ENCODE peak calls at places on chromosomes 13 and 19, in nine cellular contexts. Y is mammary epithelial cell, Z is PC-3, Q is SK-N-SH, U is mesendoderm, R is neural progenitor cell, I is astrocyte, W is H1, K is fibroblast of lung. N is an unnamed sample.

GRCh38 chr13:100382787-100383186 is 205.8 kb downstream of the GGACT start:
- DNase-seq in Z (no peak), Q (no peak), W (no peak), Y (no peak), K (peak; percentile 63), I (peak; percentile 51), U (no peak), R (no peak), N (no peak)

GRCh38 chr13:98454389-98454881 is 122.5 kb downstream of the STK24 start:
- DNase-seq in U (no peak), K (peak; percentile 89), R (no peak), Q (no peak), I (peak; percentile 88), Z (peak; percentile 34), Y (peak; percentile 35), W (no peak), N (no peak)

GRCh38 chr13:19882231-19882630 is 18.8 kb upstream of the ZMYM5 start:
- DNase-seq in K (no peak), R (no peak), Q (no peak), Y (peak; percentile 75), W (no peak), Z (no peak), U (no peak), I (no peak), N (no peak)

GRCh38 chr19:511101-511841 is 4.0 kb downstream of the TPGS1 start:
- DNase-seq in R (peak; percentile 75), Y (peak; percentile 67), I (peak; percentile 68), Z (no peak), K (peak; percentile 79), Q (no peak), W (no peak), U (peak; percentile 95), N (peak; percentile 88)

GRCh38 chr13:110949628-110950027 is 34.8 kb upstream of the ANKRD10 start:
- DNase-seq in I (no peak), Q (no peak), R (no peak), U (no peak), Y (no peak), Z (no peak), W (no peak), K (no peak), N (no peak)

GRCh38 chr19:41548954-41549688 is 26.8 kb upstream of the CEACAM21 start:
- DNase-seq in U (peak; percentile 79), W (no peak), R (peak; percentile 48), Y (no peak), I (no peak), Z (no peak), K (no peak), Q (no peak), N (no peak)

GRCh38 chr13:28707629-28708427 is 10.9 kb downstream of the SLC46A3 start:
- DNase-seq in U (no peak), Q (no peak), I (peak; percentile 55), Y (peak; percentile 44), R (no peak), Z (peak; percentile 72), W (no peak), K (peak; percentile 65), N (no peak)

GRCh38 chr19:19077103-19077502 is 13.3 kb downstream of the SLC25A42 start:
- DNase-seq in U (no peak), Y (no peak), R (no peak), I (no peak), Q (no peak), Z (no peak), K (no peak), W (no peak), N (no peak)

GRCh38 chr19:8366961-8367326 is 3.0 kb downstream of the ANGPTL4 start:
- DNase-seq in I (peak; percentile 23), Q (no peak), Z (no peak), U (no peak), R (no peak), W (no peak), Y (no peak), K (peak; percentile 32), N (no peak)

GRCh38 chr19:41427647-41428480 is 690 bp upstream of the B3GNT8 start:
- DNase-seq in I (no peak), Q (peak; percentile 56), Y (no peak), R (peak; percentile 21), Z (no peak), U (peak; percentile 68), K (no peak), W (no peak), N (peak; percentile 54)

GRCh38 chr19:14517446-14517839 is 754 bp downstream of the DNAJB1 start:
- DNase-seq in W (no peak), Z (no peak), I (no peak), Q (no peak), R (no peak), K (no peak), Y (no peak), U (peak; percentile 33), N (no peak)

GRCh38 chr13:93535256-93535655 is 308.6 kb downstream of the GPC6 start:
- DNase-seq in Q (no peak), Z (no peak), K (peak; percentile 76), U (no peak), W (no peak), I (peak; percentile 70), Y (peak; percentile 11), R (no peak), N (no peak)

GRCh38 chr13:72530471-72530870 is 197.0 kb downstream of the MZT1 start:
- DNase-seq in U (no peak), I (peak; percentile 60), Q (no peak), R (no peak), Y (no peak), Z (peak; percentile 52), W (no peak), K (peak; percentile 71), N (no peak)

GRCh38 chr19:47275866-47276461 is 1.3 kb downstream of the INAFM1 start:
- DNase-seq in U (no peak), Q (no peak), K (peak; percentile 73), W (no peak), Z (no peak), Y (no peak), I (peak; percentile 63), R (no peak), N (no peak)

GRCh38 chr13:109243311-109243951 is 543.0 kb downstream of the IRS2 start:
- DNase-seq in U (peak; percentile 84), R (no peak), W (no peak), K (peak; percentile 96), Y (peak; percentile 96), Z (peak; percentile 88), Q (no peak), I (peak; percentile 97), N (no peak)

GRCh38 chr19:31066385-31066784 is 282.9 kb downstream of the TSHZ3 start:
- DNase-seq in K (peak; percentile 66), W (no peak), Q (no peak), Y (peak; percentile 76), U (peak; percentile 42), I (peak; percentile 51), R (no peak), Z (peak; percentile 40), N (no peak)

GRCh38 chr19:17874423-17875135 is 2.8 kb downstream of the SLC5A5 start:
- DNase-seq in W (no peak), Y (no peak), Z (no peak), Q (peak; percentile 12), U (no peak), R (no peak), I (no peak), K (no peak), N (no peak)

GRCh38 chr19:35164418-35164817 is 9.9 kb downstream of the FXYD5 start:
- DNase-seq in R (no peak), U (no peak), Q (no peak), I (no peak), Z (no peak), Y (peak; percentile 92), K (peak; percentile 21), W (no peak), N (no peak)

GRCh38 chr19:12840091-12841079 is 2.1 kb downstream of the MAST1 start:
- DNase-seq in Q (peak; percentile 90), Z (peak; percentile 93), K (peak; percentile 47), U (peak; percentile 98), I (no peak), W (peak; percentile 97), R (peak; percentile 98), Y (peak; percentile 84), N (peak; percentile 91)

GRCh38 chr19:32464279-32464678 is 58.7 kb downstream of the DPY19L3 start:
- DNase-seq in K (no peak), Y (peak; percentile 4), Z (peak; percentile 42), I (no peak), U (no peak), W (no peak), R (no peak), Q (peak; percentile 37), N (no peak)
- H3K36me3 ChIP-seq in K (peaks cover 1% of the 10 kb centered on the region), Y (peaks cover 3% of the 10 kb centered on the region), Z (no peaks in the 10 kb centered on the region), I (peaks cover 5% of the 10 kb centered on the region), U (no peaks in the 10 kb centered on the region), W (peaks cover 4% of the 10 kb centered on the region), R (peaks cover 3% of the 10 kb centered on the region), Q (peaks cover 47% of the 10 kb centered on the region), N (no peaks in the 10 kb centered on the region)

DNA sequence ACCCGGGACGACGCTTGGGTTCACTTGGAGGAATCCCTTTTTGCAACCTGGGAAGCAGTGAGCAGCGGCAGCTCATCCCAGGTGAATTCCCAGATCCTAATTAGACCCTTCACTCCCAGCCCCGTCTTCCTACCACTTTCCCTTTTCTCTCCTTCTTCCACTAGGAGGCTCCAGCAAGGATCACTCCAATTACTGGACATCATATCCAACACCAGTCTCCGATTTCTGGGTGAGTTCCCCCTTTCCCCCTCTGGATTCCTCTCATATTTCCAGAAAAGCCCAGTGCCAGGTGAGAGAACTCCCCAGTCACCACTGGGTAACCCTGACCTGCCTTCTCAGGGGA is 17.1 kb upstream of the ZSCAN4 start:
- DNase-seq in Q (no peak), I (no peak), R (peak; percentile 9), K (no peak), Y (no peak), W (no peak), U (no peak), Z (no peak), N (no peak)
- H3K9ac ChIP-seq in Q (no peak overlapping the region), I (no peak overlapping the region), R (no peak overlapping the region), K (no peak overlapping the region), Y (no peak overlapping the region), W (no peak overlapping the region), U (no peak overlapping the region), Z (no peak overlapping the region), N (no peak overlapping the region)

DNA sequence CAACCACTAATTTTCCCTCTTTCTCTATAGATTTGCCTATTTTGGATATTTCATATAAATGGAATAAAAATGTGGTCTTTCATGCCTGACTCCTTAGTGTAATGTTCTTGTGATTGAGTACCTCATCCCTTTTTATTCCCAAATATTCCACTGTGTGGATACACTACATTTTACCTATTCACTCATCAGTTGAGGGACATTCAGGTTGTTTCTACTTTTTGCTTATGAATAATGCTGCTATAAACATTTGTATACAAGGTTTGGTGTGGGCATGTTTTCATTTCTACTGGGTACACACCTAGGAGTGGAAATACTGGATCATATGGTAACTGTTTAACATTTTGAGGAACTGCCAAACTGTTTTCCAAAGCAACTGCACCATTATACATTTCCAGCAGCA is 5.1 kb upstream of the WBP4 start:
- DNase-seq in K (no peak), Y (no peak), R (no peak), W (no peak), U (no peak), I (no peak), Q (no peak), Z (no peak), N (no peak)
- H3K4me1 ChIP-seq in K (peaks cover 5% of the 10 kb centered on the region), Y (peaks cover 13% of the 10 kb centered on the region), R (peaks cover 7% of the 10 kb centered on the region), W (peaks cover 3% of the 10 kb centered on the region), U (peaks cover 3% of the 10 kb centered on the region), I (no peaks in the 10 kb centered on the region), Q (no peaks in the 10 kb centered on the region), Z (peaks cover 27% of the 10 kb centered on the region), N (peaks cover 26% of the 10 kb centered on the region)

DNA sequence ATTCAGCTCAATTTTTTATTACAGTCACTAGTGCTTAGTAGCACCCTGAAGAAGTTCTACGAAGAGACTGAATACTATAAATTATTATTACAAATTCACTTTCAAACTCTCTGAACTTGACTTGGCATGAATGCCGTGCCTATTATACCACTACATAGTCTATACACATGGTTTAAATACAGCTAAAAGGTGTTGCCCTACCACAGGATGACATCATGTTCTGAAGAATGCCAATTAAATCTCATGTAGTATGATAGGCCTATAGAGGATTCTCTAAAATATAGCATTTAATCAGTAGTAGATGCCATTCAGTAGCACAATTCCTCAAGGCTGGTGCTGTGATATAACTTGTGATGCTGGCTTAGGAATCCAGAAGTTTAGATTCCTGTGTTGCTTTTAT is 16.7 kb upstream of the POSTN start:
- DNase-seq in Z (peak; percentile 17), Y (peak; percentile 40), I (peak; percentile 25), R (no peak), Q (no peak), K (peak; percentile 39), W (no peak), U (no peak), N (no peak)
- H3K36me3 ChIP-seq in Z (no peaks in the 10 kb centered on the region), Y (no peaks in the 10 kb centered on the region), I (no peaks in the 10 kb centered on the region), R (no peaks in the 10 kb centered on the region), Q (no peaks in the 10 kb centered on the region), K (no peaks in the 10 kb centered on the region), W (no peaks in the 10 kb centered on the region), U (no peaks in the 10 kb centered on the region), N (no peaks in the 10 kb centered on the region)